ENCODE peak calls at places on chromosome 20, in four cellular contexts. I is K562, Y is HepG2, H is GM12878. L is an unnamed sample.

GRCh38 chr20:56807118-56807517 is 178.0 kb downstream of the TFAP2C start:
- DNase-seq in Y (no peak), H (no peak), I (no peak), L (no peak)

GRCh38 chr20:37346526-37347346 is 796 bp downstream of the SRC start:
- DNase-seq in H (no peak), I (no peak), Y (no peak), L (no peak)

GRCh38 chr20:7772376-7772775 is 167.9 kb downstream of the HAO1 start:
- DNase-seq in I (no peak), Y (no peak), H (no peak), L (no peak)

GRCh38 chr20:59087829-59088433 is 45.3 kb upstream of the PRELID3B start:
- DNase-seq in I (peak), Y (peak), H (no peak), L (peak)

GRCh38 chr20:38061109-38061508 is 27.6 kb downstream of the RPRD1B start:
- DNase-seq in I (no peak), Y (no peak), H (no peak), L (no peak)

GRCh38 chr20:57656252-57656820 is 36.1 kb upstream of the ZBP1 start:
- DNase-seq in I (peak), Y (no peak), H (no peak), L (peak)

GRCh38 chr20:4951299-4951698 is 50.0 kb downstream of the SLC23A2 start:
- DNase-seq in I (no peak), Y (no peak), H (no peak), L (no peak)

GRCh38 chr20:7113577-7114466 is 346.3 kb downstream of the BMP2 start:
- DNase-seq in Y (peak), H (no peak), I (no peak), L (peak)

GRCh38 chr20:29763821-29764511 is 1493.5 kb upstream of the DEFB115 start:
- DNase-seq in Y (no peak), H (no peak), I (peak), L (no peak)

GRCh38 chr20:14997791-14998190 is 660.4 kb upstream of the FLRT3 start:
- DNase-seq in H (no peak), I (no peak), Y (no peak), L (no peak)

GRCh38 chr20:22940350-22940749 is 94.8 kb upstream of the SSTR4 start:
- DNase-seq in Y (no peak), H (no peak), I (no peak), L (no peak)

GRCh38 chr20:47867831-47868230 is 82.5 kb upstream of the SULF2 start:
- DNase-seq in H (no peak), Y (no peak), I (no peak), L (no peak)

GRCh38 chr20:38872036-38872435 is 54.2 kb upstream of the FAM83D start:
- DNase-seq in I (no peak), H (no peak), Y (no peak), L (no peak)

GRCh38 chr20:25177890-25178321 is 17.6 kb upstream of the ENTPD6 start:
- DNase-seq in H (no peak), Y (no peak), I (no peak), L (no peak)

GRCh38 chr20:11738852-11739251 is 178.8 kb upstream of the BTBD3 start:
- DNase-seq in Y (no peak), I (no peak), H (no peak), L (no peak)

GRCh38 chr20:2873747-2874041 is 413 bp downstream of the PTPRA start:
- DNase-seq in Y (peak), I (no peak), H (no peak), L (peak)
- TF ChIP-seq CBFB in Y (no peak), I (no peak), H (no peak), L (no peak)

DNA sequence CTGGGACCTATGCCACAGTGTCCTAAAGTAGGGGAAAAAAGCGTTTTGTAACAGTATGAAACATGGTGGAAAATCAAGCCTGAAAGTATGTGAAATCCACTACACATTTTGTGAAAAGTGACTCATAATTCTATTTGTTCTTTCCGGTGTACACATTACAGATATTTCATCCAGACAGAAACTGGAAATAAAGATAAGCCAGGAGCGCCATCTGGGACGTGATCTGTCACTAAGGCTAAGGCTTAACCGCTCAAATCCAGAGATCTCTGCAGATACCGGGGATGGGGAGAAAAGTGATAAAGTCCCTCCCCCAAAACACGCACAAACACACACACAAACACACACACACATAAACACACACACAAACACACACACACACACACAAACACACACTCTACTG is 26.6 kb upstream of the SRSF6 start:
- DNase-seq in Y (no peak), I (peak), H (no peak), L (no peak)
- TF ChIP-seq CBFB in Y (no peak), I (no peak), H (no peak), L (no peak)

GRCh38 chr20:41862476-41862875 is 244.3 kb upstream of the CHD6 start:
- DNase-seq in I (no peak), H (no peak), Y (no peak), L (no peak)

GRCh38 chr20:41865938-41866337 is 247.8 kb upstream of the CHD6 start:
- DNase-seq in I (no peak), Y (no peak), H (no peak), L (no peak)

DNA sequence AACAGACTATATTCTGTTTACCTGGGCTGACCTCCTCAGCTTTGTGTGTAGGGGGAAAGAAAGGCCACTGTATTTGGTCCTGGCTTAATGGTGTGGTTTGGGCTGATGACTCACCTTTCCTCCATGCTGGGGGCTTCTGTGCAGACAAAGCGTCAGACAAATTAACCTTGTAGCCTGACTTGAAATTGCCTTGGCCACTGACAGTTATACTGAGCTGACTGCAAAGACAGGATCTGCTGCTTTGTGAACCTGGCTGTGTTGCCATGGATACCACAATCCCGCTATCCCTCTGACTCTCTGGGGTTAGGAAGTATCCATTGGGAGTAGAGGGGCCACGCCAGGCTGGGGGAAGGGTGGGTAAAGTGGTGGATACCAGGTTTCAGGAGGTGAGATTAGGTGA is 243.8 kb upstream of the CHD6 start:
- DNase-seq in Y (no peak), I (no peak), H (no peak), L (peak)
- TF ChIP-seq CBFB in Y (no peak), I (no peak), H (no peak), L (no peak)

GRCh38 chr20:10540636-10541493 is 105.8 kb downstream of the SLX4IP start:
- DNase-seq in Y (peak), H (no peak), I (no peak), L (no peak)
- TF ChIP-seq CBFB in Y (no peak), H (no peak), I (no peak), L (no peak)

DNA sequence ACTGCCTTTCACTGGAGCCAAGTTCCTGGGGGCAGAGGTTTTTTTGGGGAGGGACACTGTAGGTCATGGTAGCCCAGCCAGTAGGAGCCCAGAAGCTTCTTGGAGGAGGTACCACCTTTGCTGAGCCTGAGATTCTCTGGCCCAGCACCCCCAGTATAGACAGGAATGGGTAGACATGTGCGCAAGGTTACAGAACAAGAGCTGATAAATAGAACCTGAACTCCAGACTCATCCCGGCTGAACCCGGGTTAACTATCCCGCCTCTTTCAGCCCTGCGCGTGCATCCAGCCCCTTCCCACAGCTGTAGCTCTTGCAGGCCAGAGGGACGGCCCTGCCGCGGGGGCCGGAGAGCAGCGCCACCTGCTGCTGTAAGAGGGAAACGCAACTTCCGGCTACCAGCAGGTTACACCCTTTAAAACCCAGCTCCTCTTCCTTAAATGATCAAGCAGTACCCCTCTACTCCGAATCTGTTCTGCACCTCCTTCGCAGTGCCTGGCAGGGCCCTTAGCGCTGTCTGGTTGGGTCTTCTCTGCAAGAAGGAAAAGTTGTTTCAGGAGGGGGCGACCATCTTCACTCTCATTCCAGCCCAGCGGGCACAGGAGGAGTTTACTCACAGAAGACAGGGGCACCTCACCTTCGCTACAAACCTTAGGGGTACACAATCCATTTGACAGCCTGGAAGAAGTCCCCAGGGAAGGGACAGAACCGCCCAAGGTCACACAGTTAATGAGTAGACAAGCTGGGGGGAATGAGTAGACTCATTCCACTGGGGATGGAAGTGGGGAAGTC is 7.5 kb downstream of the SRXN1 start:
- DNase-seq in Y (peak), I (peak), H (peak), L (peak)
- TF ChIP-seq CBFB in Y (peak), I (no peak), H (no peak), L (peak)

GRCh38 chr20:3767434-3768341 is at the start of gene ADISSP:
- DNase-seq in I (peak), H (peak), Y (peak), L (peak)

GRCh38 chr20:3768342-3769130 is 983 bp upstream of the ADISSP start:
- DNase-seq in Y (peak), I (peak), H (no peak), L (peak)

GRCh38 chr20:3766381-3766780 is 1.2 kb downstream of the ADISSP start:
- DNase-seq in I (no peak), H (no peak), Y (no peak), L (no peak)

GRCh38 chr20:3765171-3765887 is 2.2 kb downstream of the ADISSP start:
- DNase-seq in H (no peak), I (no peak), Y (no peak), L (no peak)

DNA sequence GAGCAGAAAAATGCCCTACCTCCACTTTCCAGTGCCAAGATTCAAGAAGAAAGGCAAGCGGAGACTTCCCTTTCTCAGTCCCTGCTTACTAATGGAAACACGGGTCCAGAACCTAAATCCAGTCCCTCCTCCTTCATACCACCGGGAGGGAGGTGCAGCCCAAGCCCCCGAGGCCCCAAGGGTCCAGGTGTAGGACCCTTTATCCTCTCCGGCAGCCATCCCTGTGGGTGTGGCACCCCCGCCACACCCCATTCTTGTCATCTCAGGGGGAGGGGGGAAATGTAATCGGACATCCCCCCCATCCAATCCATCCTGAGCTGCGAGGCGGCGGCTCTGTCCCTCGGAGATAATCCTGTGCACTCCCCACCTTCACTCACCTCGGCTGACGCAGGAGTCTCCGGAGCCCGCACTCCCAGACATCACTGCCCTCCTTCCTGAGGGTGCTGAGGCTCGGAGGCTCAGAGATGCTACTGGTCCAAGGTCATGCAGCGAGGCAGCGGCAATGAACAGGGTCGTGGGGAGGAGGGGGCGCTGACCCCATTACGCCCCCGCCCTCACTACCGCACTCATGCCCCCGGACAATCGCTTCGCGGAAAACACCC is 620 bp downstream of the ADISSP start:
- DNase-seq in Y (no peak), I (peak), H (no peak), L (no peak)
- TF ChIP-seq CBFB in Y (no peak), I (no peak), H (no peak), L (no peak)

DNA sequence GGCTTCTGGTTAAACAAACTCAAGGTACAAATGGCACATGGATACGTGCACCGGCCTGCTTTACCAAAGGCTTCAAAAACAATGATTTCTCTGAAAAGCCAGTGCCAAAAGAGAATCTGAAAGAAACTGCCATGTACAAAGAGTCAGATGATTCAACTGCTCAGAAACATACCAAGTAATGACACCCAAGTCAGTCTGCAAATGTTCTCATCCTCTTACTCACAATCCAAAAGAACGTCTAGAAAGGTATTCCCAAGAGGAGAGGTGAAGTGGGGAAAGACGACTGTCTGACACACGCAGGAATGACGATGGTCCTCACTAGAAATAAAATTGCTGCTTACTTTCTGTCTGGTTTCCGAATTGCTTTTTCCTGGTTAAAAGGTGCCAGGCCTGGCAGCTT is 52.9 kb downstream of the NFATC2 start:
- DNase-seq in H (no peak), I (no peak), Y (no peak), L (no peak)
- TF ChIP-seq CBFB in H (no peak), I (no peak), Y (no peak), L (no peak)

GRCh38 chr20:34647737-34648136 is 29.2 kb downstream of the PIGU start:
- DNase-seq in Y (peak), H (no peak), I (no peak), L (no peak)

GRCh38 chr20:34642009-34642408 is 34.9 kb downstream of the PIGU start:
- DNase-seq in H (no peak), Y (no peak), I (no peak), L (no peak)

GRCh38 chr20:34644345-34644744 is 32.5 kb downstream of the PIGU start:
- DNase-seq in H (no peak), Y (no peak), I (no peak), L (no peak)

GRCh38 chr20:34644951-34645350 is 31.9 kb downstream of the PIGU start:
- DNase-seq in I (no peak), Y (no peak), H (no peak), L (no peak)

GRCh38 chr20:34643919-34644318 is 33.0 kb downstream of the PIGU start:
- DNase-seq in Y (no peak), H (no peak), I (no peak), L (no peak)
- TF ChIP-seq CBFB in Y (no peak), H (no peak), I (no peak), L (no peak)

DNA sequence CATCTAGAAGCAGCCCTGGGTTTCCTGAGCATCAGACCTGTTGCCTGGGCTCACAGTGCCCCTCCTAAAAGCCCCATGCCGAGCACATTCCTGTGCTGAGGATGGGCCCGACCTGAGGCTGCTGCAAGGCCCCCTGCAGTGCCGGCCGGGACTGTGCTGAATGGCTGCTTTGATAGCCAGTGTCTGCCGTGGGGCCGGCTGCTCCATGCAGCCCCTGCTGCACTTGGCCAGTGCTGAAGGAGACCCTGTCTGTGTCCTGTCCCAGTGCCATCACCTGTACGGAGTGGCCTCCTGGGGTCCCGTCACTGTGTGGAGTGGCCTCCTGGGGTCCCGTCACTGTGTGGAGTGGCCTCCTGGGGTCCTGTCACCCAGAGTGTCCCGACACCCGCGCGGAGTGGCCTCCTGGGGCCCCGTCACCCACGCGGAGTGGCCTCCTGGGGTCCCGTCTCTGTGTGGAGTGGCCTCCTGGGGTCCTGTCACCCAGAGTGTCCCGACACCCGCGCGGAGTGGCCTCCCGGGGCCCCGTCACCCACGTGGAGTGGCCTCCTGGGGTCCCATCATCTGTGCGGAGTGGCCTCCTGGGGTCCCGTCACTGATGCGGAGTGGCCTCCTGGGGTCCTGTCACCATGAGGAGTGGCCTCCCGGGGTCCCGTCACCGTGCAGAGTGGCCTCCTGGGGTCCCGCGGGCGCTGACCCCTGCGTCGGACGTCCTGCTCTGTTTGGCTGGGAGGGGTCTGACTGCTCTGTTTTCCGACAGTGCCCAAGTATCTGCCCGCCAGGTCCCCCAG is 7.0 kb downstream of the COL9A3 start:
- DNase-seq in I (no peak), H (no peak), Y (no peak), L (peak)
- TF ChIP-seq CBFB in I (no peak), H (no peak), Y (no peak), L (no peak)

GRCh38 chr20:32984631-32985354 is 19.4 kb downstream of the SUN5 start:
- DNase-seq in H (no peak), Y (no peak), I (no peak), L (no peak)

GRCh38 chr20:32984196-32984595 is 20.0 kb downstream of the SUN5 start:
- DNase-seq in H (no peak), I (peak), Y (no peak), L (no peak)

GRCh38 chr20:32980990-32981389 is 23.2 kb downstream of the SUN5 start:
- DNase-seq in I (no peak), Y (no peak), H (no peak), L (no peak)

GRCh38 chr20:32983459-32984112 is 20.6 kb downstream of the SUN5 start:
- DNase-seq in Y (no peak), I (no peak), H (no peak), L (no peak)

DNA sequence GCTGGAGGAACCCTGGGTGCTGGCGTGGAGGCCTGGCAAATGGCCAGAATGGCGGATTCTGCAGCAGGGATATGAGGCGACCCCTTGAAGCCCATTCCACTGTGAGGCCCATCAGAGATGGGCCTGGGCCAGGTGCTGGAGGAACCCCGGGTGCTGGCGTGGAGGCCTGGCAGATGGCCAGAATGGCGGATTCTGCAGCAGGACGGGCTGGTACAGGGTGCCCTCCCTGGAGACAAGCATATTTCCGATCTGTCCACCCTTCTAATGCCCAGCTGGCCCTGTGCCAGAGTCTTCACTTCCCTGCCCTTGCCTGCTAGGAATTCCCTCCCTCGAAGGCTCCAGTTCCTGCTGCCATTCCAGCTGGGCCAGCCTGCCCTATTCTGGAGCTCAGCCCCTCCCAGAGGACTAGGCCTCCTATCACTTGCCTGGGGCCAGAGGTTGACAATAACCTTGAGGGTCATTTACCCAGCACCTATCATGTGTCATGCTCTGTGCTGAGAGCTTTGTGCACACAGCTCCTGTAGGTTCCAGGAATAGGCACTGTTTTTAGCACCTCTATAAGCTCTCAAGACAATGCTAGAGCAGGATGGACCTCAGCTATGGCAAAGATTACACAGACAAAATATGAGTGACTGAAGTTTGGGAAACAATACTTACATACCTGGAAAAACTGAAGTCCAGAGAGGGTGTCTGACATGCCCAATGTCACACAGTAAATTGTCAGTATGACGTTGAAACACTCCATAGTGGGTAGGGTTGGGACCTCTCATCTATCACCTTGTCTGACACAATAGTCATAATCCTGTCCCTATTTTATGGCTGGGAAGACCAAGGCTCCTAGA is 21.4 kb downstream of the SUN5 start:
- DNase-seq in I (no peak), Y (peak), H (no peak), L (no peak)
- TF ChIP-seq CBFB in I (no peak), Y (no peak), H (no peak), L (no peak)